ENCODE peak calls at places on chromosomes 5 and 9, in six cellular contexts. One of them, this sample, is unnamed. For H3K27me3 and H3K36me3, the result is how much of the 10 kb centered on the place peaks cover.

GRCh38 chr5:76729373-76730290 is 13.7 kb downstream of the F2R start:
- DNase-seq in uterus: no peak
- DNase-seq in IMR-90: no peak
- DNase-seq in testis: no peak
- DNase-seq in GM23248: no peak
- DNase-seq in heart right ventricle: no peak
- DNase-seq in this sample: no peak

GRCh38 chr9:125462766-125463384 is 201.2 kb downstream of the GAPVD1 start:
- DNase-seq in uterus: no peak
- DNase-seq in testis: no peak
- DNase-seq in heart right ventricle: no peak
- DNase-seq in IMR-90: peak
- DNase-seq in GM23248: no peak
- DNase-seq in this sample: no peak

GRCh38 chr5:87113848-87114247 is 153.8 kb upstream of the RASA1 start:
- DNase-seq in testis: no peak
- DNase-seq in uterus: no peak
- DNase-seq in GM23248: peak
- DNase-seq in IMR-90: peak
- DNase-seq in heart right ventricle: no peak
- DNase-seq in this sample: no peak

GRCh38 chr9:136090768-136091581 is 4.1 kb downstream of the NACC2 start:
- DNase-seq in uterus: peak
- DNase-seq in GM23248: no peak
- DNase-seq in IMR-90: no peak
- DNase-seq in heart right ventricle: peak
- DNase-seq in testis: peak
- DNase-seq in this sample: no peak

GRCh38 chr5:139650689-139651501 is 2.7 kb downstream of the CXXC5 start:
- DNase-seq in GM23248: peak
- DNase-seq in uterus: no peak
- DNase-seq in IMR-90: no peak
- DNase-seq in heart right ventricle: peak
- DNase-seq in testis: peak
- DNase-seq in this sample: peak

GRCh38 chr5:9653811-9654210 is 23.7 kb upstream of the TAS2R1 start:
- DNase-seq in GM23248: peak
- DNase-seq in IMR-90: peak
- DNase-seq in testis: peak
- DNase-seq in heart right ventricle: peak
- DNase-seq in uterus: no peak
- DNase-seq in this sample: no peak

GRCh38 chr5:100691085-100691484 is 155.9 kb downstream of the FAM174A start:
- DNase-seq in IMR-90: no peak
- DNase-seq in GM23248: no peak
- DNase-seq in testis: no peak
- DNase-seq in heart right ventricle: no peak
- DNase-seq in uterus: no peak
- DNase-seq in this sample: no peak

GRCh38 chr5:173697931-173698579 is 81.6 kb upstream of the BOD1 start:
- DNase-seq in heart right ventricle: no peak
- DNase-seq in uterus: no peak
- DNase-seq in testis: no peak
- DNase-seq in GM23248: no peak
- DNase-seq in IMR-90: no peak
- DNase-seq in this sample: no peak

GRCh38 chr5:37739817-37740261 is 100.0 kb downstream of the GDNF start:
- DNase-seq in GM23248: peak
- DNase-seq in IMR-90: peak
- DNase-seq in heart right ventricle: no peak
- DNase-seq in uterus: no peak
- DNase-seq in testis: no peak
- DNase-seq in this sample: no peak

GRCh38 chr9:123542435-123543225 is 186.6 kb downstream of the CRB2 start:
- DNase-seq in heart right ventricle: no peak
- DNase-seq in uterus: no peak
- DNase-seq in IMR-90: no peak
- DNase-seq in GM23248: no peak
- DNase-seq in testis: no peak
- DNase-seq in this sample: no peak

GRCh38 chr9:21070171-21070571 is 7.6 kb downstream of the IFNB1 start:
- DNase-seq in GM23248: peak
- DNase-seq in IMR-90: peak
- DNase-seq in uterus: peak
- DNase-seq in heart right ventricle: peak
- DNase-seq in testis: peak
- DNase-seq in this sample: peak

GRCh38 chr9:137454145-137454505 is 5.0 kb downstream of the NSMF start:
- DNase-seq in testis: no peak
- DNase-seq in GM23248: peak
- DNase-seq in uterus: peak
- DNase-seq in IMR-90: no peak
- DNase-seq in heart right ventricle: peak
- DNase-seq in this sample: no peak

GRCh38 chr5:5066276-5067186 is 73.6 kb upstream of the ADAMTS16 start:
- DNase-seq in testis: no peak
- DNase-seq in heart right ventricle: no peak
- DNase-seq in GM23248: peak
- DNase-seq in IMR-90: no peak
- DNase-seq in uterus: no peak
- DNase-seq in this sample: no peak

GRCh38 chr5:105836263-105836662 is 1834.5 kb downstream of the EFNA5 start:
- DNase-seq in heart right ventricle: no peak
- DNase-seq in testis: no peak
- DNase-seq in uterus: no peak
- DNase-seq in IMR-90: peak
- DNase-seq in GM23248: peak
- DNase-seq in this sample: no peak

GRCh38 chr5:140038373-140038957 is 4.6 kb downstream of the NRG2 start:
- DNase-seq in IMR-90: peak
- DNase-seq in testis: no peak
- DNase-seq in heart right ventricle: no peak
- DNase-seq in uterus: no peak
- DNase-seq in GM23248: peak
- DNase-seq in this sample: no peak

GRCh38 chr5:141508808-141509611 is 20.1 kb downstream of the PCDHGC5 start:
- DNase-seq in GM23248: peak
- DNase-seq in uterus: peak
- DNase-seq in testis: no peak
- DNase-seq in heart right ventricle: peak
- DNase-seq in IMR-90: peak
- DNase-seq in this sample: peak

GRCh38 chr5:75322066-75322465 is 15.0 kb upstream of the HMGCR start:
- DNase-seq in GM23248: no peak
- DNase-seq in heart right ventricle: no peak
- DNase-seq in uterus: no peak
- DNase-seq in testis: no peak
- DNase-seq in IMR-90: no peak
- DNase-seq in this sample: no peak

GRCh38 chr5:149665416-149666163 is 64.5 kb upstream of the PPARGC1B start:
- DNase-seq in IMR-90: no peak
- DNase-seq in heart right ventricle: no peak
- DNase-seq in testis: no peak
- DNase-seq in GM23248: no peak
- DNase-seq in uterus: no peak
- DNase-seq in this sample: no peak

GRCh38 chr9:128164332-128164885 is 4.3 kb downstream of the BBLN start:
- DNase-seq in heart right ventricle: no peak
- DNase-seq in uterus: no peak
- DNase-seq in GM23248: peak
- DNase-seq in IMR-90: peak
- DNase-seq in testis: no peak
- DNase-seq in this sample: no peak

GRCh38 chr5:93570294-93571110 is 10.5 kb downstream of the NR2F1-AS1 start:
- DNase-seq in uterus: no peak
- DNase-seq in IMR-90: no peak
- DNase-seq in GM23248: no peak
- DNase-seq in heart right ventricle: peak
- DNase-seq in testis: peak
- DNase-seq in this sample: no peak

GRCh38 chr9:87212563-87213154 is 265.4 kb upstream of the GAS1 start:
- DNase-seq in uterus: no peak
- DNase-seq in heart right ventricle: no peak
- DNase-seq in GM23248: peak
- DNase-seq in testis: no peak
- DNase-seq in IMR-90: peak
- DNase-seq in this sample: no peak

GRCh38 chr5:143002459-143003327 is 232.5 kb downstream of the ARHGAP26 start:
- DNase-seq in testis: no peak
- DNase-seq in heart right ventricle: no peak
- DNase-seq in GM23248: peak
- DNase-seq in uterus: no peak
- DNase-seq in IMR-90: peak
- DNase-seq in this sample: no peak

GRCh38 chr5:54895816-54896341 is 89.5 kb downstream of the ESM1 start:
- DNase-seq in GM23248: peak
- DNase-seq in testis: peak
- DNase-seq in IMR-90: peak
- DNase-seq in uterus: peak
- DNase-seq in heart right ventricle: no peak
- DNase-seq in this sample: no peak

GRCh38 chr5:81965510-81965909 is 6.3 kb upstream of the ATG10 start:
- DNase-seq in uterus: no peak
- DNase-seq in testis: no peak
- DNase-seq in heart right ventricle: no peak
- DNase-seq in IMR-90: no peak
- DNase-seq in GM23248: peak
- DNase-seq in this sample: no peak

GRCh38 chr9:99262949-99263418 is 40.9 kb downstream of the SEC61B start:
- DNase-seq in testis: no peak
- DNase-seq in heart right ventricle: no peak
- DNase-seq in IMR-90: no peak
- DNase-seq in GM23248: no peak
- DNase-seq in uterus: no peak
- DNase-seq in this sample: no peak

GRCh38 chr5:170070556-170071412 is 34.9 kb upstream of the FOXI1 start:
- DNase-seq in IMR-90: peak
- DNase-seq in testis: peak
- DNase-seq in GM23248: peak
- DNase-seq in heart right ventricle: peak
- DNase-seq in uterus: no peak
- DNase-seq in this sample: no peak

GRCh38 chr9:36154213-36154952 is 14.8 kb upstream of the CCIN start:
- DNase-seq in IMR-90: peak
- DNase-seq in uterus: peak
- DNase-seq in GM23248: peak
- DNase-seq in testis: peak
- DNase-seq in heart right ventricle: peak
- DNase-seq in this sample: no peak

GRCh38 chr5:158599132-158599531 is 500.6 kb downstream of the EBF1 start:
- DNase-seq in GM23248: peak
- DNase-seq in IMR-90: peak
- DNase-seq in testis: no peak
- DNase-seq in heart right ventricle: no peak
- DNase-seq in uterus: no peak
- DNase-seq in this sample: no peak

GRCh38 chr5:1409386-1410110 is 35.7 kb downstream of the SLC6A3 start:
- DNase-seq in heart right ventricle: no peak
- DNase-seq in testis: no peak
- DNase-seq in IMR-90: peak
- DNase-seq in uterus: no peak
- DNase-seq in GM23248: peak
- DNase-seq in this sample: no peak

DNA sequence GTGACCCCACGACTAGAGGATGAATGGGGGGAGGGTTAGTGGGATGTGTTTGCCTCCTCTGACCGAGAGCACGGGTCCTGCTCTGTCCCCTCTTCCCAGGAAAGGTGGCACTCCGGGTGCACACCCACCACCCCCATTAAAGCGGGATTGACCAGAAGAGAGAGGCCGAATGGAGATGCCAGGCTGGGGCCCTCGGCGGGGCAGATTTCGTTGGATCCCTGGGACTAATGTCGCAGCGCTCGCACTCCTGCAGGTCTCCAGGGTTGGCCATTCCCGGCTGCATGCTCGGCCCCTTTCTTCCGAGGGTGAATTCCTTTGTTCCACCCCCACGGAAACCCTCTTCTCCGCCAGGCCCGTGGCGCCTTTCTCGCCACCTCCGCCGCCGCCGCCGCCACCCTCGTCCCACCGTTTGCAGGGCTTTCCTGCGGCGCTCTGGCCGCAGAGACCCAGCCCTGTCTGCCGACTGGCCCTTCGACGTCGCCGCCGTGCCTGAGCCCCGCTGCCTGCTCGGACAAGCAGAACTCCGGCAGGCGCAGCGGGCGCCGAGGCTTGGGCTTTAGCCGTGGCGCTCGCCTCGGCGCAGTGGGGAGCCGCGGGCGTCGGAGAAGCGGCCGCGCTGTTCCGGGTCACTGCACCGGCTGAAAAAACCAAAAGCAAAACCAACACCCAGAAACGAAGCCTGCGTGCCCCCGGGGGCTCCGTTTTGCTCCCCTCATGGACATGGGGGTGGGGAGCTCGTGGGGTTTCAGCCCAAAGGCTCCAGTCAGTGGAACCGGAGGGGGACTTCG is 11.8 kb downstream of the LMX1B start:
- DNase-seq in GM23248: no peak
- DNase-seq in uterus: no peak
- DNase-seq in testis: no peak
- DNase-seq in heart right ventricle: no peak
- DNase-seq in IMR-90: no peak
- DNase-seq in this sample: no peak
- H3K27me3 ChIP-seq in GM23248: under half
- H3K27me3 ChIP-seq in uterus: half or more
- H3K27me3 ChIP-seq in testis: under half
- H3K27me3 ChIP-seq in heart right ventricle: half or more
- H3K27me3 ChIP-seq in IMR-90: half or more
- H3K27me3 ChIP-seq in this sample: under half

GRCh38 chr5:52786391-52786790 is 1.3 kb upstream of the ITGA1 start:
- DNase-seq in IMR-90: peak
- DNase-seq in heart right ventricle: no peak
- DNase-seq in testis: no peak
- DNase-seq in uterus: no peak
- DNase-seq in GM23248: no peak
- DNase-seq in this sample: no peak
- H3K4me3 ChIP-seq in IMR-90: no peak
- H3K4me3 ChIP-seq in heart right ventricle: no peak
- H3K4me3 ChIP-seq in testis: no peak
- H3K4me3 ChIP-seq in uterus: peak
- H3K4me3 ChIP-seq in GM23248: no peak
- H3K4me3 ChIP-seq in this sample: no peak

DNA sequence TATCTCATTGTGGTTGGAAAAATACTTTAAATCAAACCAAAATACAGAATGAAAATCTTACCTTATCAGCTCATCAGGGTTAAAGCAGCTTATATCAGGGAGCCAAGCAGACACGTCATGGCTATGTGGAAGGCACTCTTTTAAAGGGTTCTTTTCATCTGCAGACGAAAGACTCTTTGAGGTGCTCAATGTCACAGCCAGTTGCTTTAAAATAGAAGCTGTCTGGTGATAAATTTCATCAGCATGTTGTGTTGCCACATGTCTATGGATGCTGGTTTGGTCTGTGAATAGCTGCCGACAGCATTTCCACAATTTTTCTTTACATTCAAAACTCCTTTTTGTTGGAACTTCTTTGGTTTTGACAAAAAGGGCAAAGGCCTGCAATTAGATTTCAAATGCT is 7.5 kb downstream of the TSTD2 start:
- DNase-seq in IMR-90: no peak
- DNase-seq in testis: no peak
- DNase-seq in GM23248: no peak
- DNase-seq in heart right ventricle: no peak
- DNase-seq in uterus: no peak
- DNase-seq in this sample: no peak
- H3K36me3 ChIP-seq in IMR-90: under half
- H3K36me3 ChIP-seq in testis: under half
- H3K36me3 ChIP-seq in GM23248: under half
- H3K36me3 ChIP-seq in heart right ventricle: under half
- H3K36me3 ChIP-seq in uterus: under half
- H3K36me3 ChIP-seq in this sample: under half

GRCh38 chr5:136200761-136201160 is 7.8 kb upstream of the SMIM32 start:
- DNase-seq in testis: no peak
- DNase-seq in IMR-90: no peak
- DNase-seq in heart right ventricle: no peak
- DNase-seq in uterus: no peak
- DNase-seq in GM23248: no peak
- DNase-seq in this sample: peak
- H3K27me3 ChIP-seq in testis: under half
- H3K27me3 ChIP-seq in IMR-90: under half
- H3K27me3 ChIP-seq in heart right ventricle: under half
- H3K27me3 ChIP-seq in uterus: under half
- H3K27me3 ChIP-seq in GM23248: under half
- H3K27me3 ChIP-seq in this sample: under half